ENCODE peak calls at places on chromosomes 7 and 10, in four cellular contexts. R is neural progenitor cell, P is HCT116, W is MM.1S. E is an unnamed sample. For H3K9me3, the result is how much of the 10 kb centered on the place peaks cover.

GRCh38 chr7:152925412-152926147 is 166.0 kb downstream of the ACTR3B start:
- DNase-seq in R (peak), P (no peak), W (no peak), E (no peak)

GRCh38 chr10:72081210-72081609 is 7.1 kb downstream of the SPOCK2 start:
- DNase-seq in R (no peak), P (no peak), W (no peak), E (no peak)

GRCh38 chr10:118943253-118943652 is 86.3 kb upstream of the NANOS1 start:
- DNase-seq in R (no peak), P (no peak), W (no peak), E (no peak)

GRCh38 chr7:106116162-106116704 is 4.1 kb upstream of the SYPL1 start:
- DNase-seq in R (no peak), P (no peak), W (no peak), E (no peak)

GRCh38 chr10:118742787-118743186 is 12.0 kb downstream of the CACUL1 start:
- DNase-seq in R (no peak), P (no peak), W (no peak), E (peak)

GRCh38 chr10:103983367-103983911 is 16.5 kb downstream of the SLK start:
- DNase-seq in R (no peak), P (no peak), W (peak), E (peak)

GRCh38 chr10:70578371-70578947 is 24.1 kb downstream of the PRF1 start:
- DNase-seq in R (no peak), P (peak), W (peak), E (peak)

GRCh38 chr7:30864146-30864545 is 47.5 kb upstream of the AQP1 start:
- DNase-seq in R (peak), P (no peak), W (no peak), E (no peak)

GRCh38 chr7:79822620-79823240 is 311.9 kb upstream of the GNAI1 start:
- DNase-seq in R (no peak), P (no peak), W (no peak), E (no peak)

GRCh38 chr7:23246540-23246939 is at the start of gene GPNMB:
- DNase-seq in R (no peak), P (no peak), W (no peak), E (peak)

GRCh38 chr7:84264341-84264740 is 69.8 kb upstream of the SEMA3A start:
- DNase-seq in R (no peak), P (no peak), W (no peak), E (no peak)

GRCh38 chr10:35394934-35395333 is 58.6 kb downstream of the CCNY start:
- DNase-seq in R (no peak), P (no peak), W (no peak), E (no peak)

GRCh38 chr10:48251525-48252353 is 22.8 kb downstream of the FRMPD2 start:
- DNase-seq in R (no peak), P (no peak), W (no peak), E (no peak)

DNA sequence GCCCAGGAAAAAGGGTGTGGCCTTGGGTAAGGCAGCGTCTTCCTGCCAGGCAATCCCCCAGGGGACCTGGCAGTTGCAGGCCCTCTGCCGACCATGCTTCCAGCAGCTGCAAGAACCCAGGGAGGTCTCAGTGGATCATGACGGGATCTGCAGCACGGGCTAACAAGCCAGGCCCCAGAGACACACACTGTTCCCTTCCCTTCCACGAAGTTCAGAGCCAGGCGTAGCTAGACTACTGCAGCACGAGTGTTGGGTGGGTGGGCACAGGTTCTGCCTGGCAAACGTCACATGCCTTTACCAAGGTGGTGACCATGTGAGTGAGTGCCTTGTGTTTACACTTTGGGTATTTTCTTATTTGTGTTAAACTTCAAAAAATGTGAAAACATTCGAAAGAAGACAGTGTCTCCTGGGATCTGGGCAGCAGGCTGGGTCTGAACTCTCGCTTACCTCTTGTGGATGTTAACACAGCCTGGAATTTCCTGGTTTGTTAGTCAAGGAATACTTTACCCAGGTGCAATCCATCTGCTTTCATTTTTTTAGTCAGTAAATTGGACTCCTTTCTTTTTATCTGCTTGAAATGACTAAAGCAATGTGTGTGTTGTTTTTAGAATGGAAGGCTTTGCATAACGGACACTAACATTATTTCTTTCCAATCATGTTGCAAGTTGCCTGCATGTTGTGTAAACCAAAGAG is 48.2 kb upstream of the VIPR2 start:
- DNase-seq in R (no peak), P (no peak), W (peak), E (no peak)
- H3K9me3 ChIP-seq in R (under half), P (under half), W (under half), E (under half)

GRCh38 chr10:63267414-63268138 is 134.4 kb downstream of the NRBF2 start:
- DNase-seq in R (peak), P (peak), W (peak), E (peak)

GRCh38 chr10:63266337-63267327 is 133.5 kb downstream of the NRBF2 start:
- DNase-seq in R (peak), P (no peak), W (peak), E (peak)

GRCh38 chr10:63264852-63265617 is 131.9 kb downstream of the NRBF2 start:
- DNase-seq in R (peak), P (no peak), W (peak), E (peak)

GRCh38 chr10:63268139-63268797 is 135.1 kb downstream of the NRBF2 start:
- DNase-seq in R (peak), P (no peak), W (peak), E (peak)

DNA sequence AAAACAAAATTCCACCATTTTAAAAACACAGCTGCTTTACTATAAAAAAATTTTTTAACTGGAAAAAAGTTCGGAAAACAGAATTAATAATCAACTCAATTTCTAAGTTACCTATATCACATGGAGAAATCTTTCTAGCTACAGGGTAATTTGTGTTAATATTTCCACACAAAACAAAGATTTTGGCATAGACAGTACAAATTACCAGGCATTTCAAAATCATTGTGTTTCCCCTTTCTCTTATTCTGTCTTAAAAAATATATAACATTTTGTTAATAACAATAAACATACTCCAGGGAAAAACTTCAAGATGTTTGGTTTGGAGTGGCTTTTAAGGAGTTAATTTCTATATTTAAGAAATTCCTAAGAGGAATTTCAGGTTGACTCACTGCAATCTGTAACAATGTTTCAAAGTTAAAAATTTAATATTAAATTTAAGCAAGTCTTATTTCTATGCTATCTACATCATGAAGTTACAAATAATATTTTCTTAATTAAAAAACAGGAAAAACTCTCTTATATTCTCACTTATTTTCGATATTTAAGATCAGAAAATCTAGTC is 132.6 kb downstream of the NRBF2 start:
- DNase-seq in R (no peak), P (no peak), W (no peak), E (peak)
- H3K9ac ChIP-seq in R (peak), P (peak), W (peak), E (peak)

GRCh38 chr10:26507441-26507840 is 69.3 kb downstream of the APBB1IP start:
- DNase-seq in R (no peak), P (no peak), W (no peak), E (peak)
- TF ChIP-seq EZH2phosphoT487 in R (no peak), P (no peak), W (no peak), E (no peak)

GRCh38 chr10:10131984-10132383 is 885.7 kb upstream of the CELF2 start:
- DNase-seq in R (no peak), P (no peak), W (no peak), E (no peak)

GRCh38 chr10:10120671-10121070 is 897.0 kb upstream of the CELF2 start:
- DNase-seq in R (no peak), P (no peak), W (no peak), E (no peak)

GRCh38 chr10:10128387-10128786 is 889.3 kb upstream of the CELF2 start:
- DNase-seq in R (no peak), P (no peak), W (no peak), E (no peak)

DNA sequence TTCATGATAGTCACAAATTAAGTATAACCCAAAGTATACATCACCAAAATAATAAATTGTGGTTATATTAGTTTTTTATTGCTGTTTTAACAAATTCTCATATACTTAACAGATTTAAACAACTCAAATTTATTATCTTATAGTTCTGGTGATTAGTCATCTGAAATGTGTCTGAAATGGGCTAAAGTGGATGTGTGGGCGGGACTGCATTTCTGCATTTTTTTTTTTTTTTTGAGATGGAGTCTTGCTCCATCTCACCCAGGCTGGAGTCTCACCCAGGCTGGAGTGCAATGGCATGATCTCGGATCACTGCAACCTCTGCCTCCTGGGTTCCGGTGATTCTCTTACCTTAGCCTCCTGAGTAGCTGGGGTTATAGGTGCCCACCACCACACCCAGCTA is 891.4 kb upstream of the CELF2 start:
- DNase-seq in R (no peak), P (no peak), W (no peak), E (peak)
- H3K9me3 ChIP-seq in R (under half), P (under half), W (under half), E (under half)

GRCh38 chr7:3107889-3108570 is 64.4 kb upstream of the CARD11 start:
- DNase-seq in R (no peak), P (no peak), W (no peak), E (no peak)

GRCh38 chr7:3109516-3109915 is 65.8 kb upstream of the CARD11 start:
- DNase-seq in R (no peak), P (no peak), W (no peak), E (no peak)

GRCh38 chr7:3106353-3106752 is 62.7 kb upstream of the CARD11 start:
- DNase-seq in R (no peak), P (no peak), W (no peak), E (no peak)

GRCh38 chr7:3105856-3106255 is 62.2 kb upstream of the CARD11 start:
- DNase-seq in R (no peak), P (no peak), W (no peak), E (no peak)

DNA sequence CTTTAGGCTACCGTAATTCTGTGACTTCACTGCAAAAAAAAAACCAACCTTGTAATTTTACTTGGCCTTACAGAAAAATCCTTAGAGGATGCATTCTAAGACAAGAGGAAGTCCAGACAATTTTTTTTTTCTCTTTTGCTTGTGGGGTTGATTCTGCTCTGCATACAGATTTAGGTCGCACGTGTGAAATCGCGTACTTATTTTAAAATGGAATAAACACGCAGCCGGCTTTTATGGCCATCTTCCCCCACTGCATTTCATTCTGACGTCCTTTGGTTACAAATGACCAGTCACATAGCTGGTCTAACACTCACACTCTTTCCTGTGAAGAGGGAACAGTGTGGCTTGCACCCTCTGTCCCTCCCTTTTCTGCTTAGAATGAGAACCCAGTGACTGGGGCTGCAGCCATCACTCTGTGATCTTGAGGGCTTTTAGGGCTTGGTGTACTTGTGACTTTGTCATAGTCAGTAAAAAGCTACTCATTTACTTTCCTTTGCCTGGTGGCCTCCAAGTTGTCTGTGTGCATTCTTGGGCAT is 63.6 kb upstream of the CARD11 start:
- DNase-seq in R (no peak), P (no peak), W (no peak), E (no peak)
- H3K9ac ChIP-seq in R (no peak), P (no peak), W (no peak), E (no peak)

GRCh38 chr10:122144199-122144598 is 126.9 kb upstream of the BTBD16 start:
- DNase-seq in R (no peak), P (no peak), W (no peak), E (no peak)

GRCh38 chr10:122145113-122145512 is 126.0 kb upstream of the BTBD16 start:
- DNase-seq in R (no peak), P (no peak), W (no peak), E (no peak)

GRCh38 chr10:122142652-122143237 is 128.4 kb upstream of the BTBD16 start:
- DNase-seq in R (peak), P (no peak), W (no peak), E (no peak)

GRCh38 chr10:122141821-122142651 is 129.1 kb upstream of the BTBD16 start:
- DNase-seq in R (no peak), P (no peak), W (no peak), E (peak)

GRCh38 chr10:122143238-122143841 is 127.8 kb upstream of the BTBD16 start:
- DNase-seq in R (no peak), P (no peak), W (no peak), E (no peak)
- TF ChIP-seq EZH2phosphoT487 in R (no peak), P (no peak), W (no peak), E (no peak)

GRCh38 chr10:112821663-112822062 is 128.4 kb upstream of the TCF7L2 start:
- DNase-seq in R (no peak), P (no peak), W (no peak), E (no peak)

GRCh38 chr10:112821042-112821441 is 129.0 kb upstream of the TCF7L2 start:
- DNase-seq in R (no peak), P (no peak), W (no peak), E (no peak)

GRCh38 chr10:112818381-112818780 is 131.7 kb upstream of the TCF7L2 start:
- DNase-seq in R (no peak), P (no peak), W (no peak), E (no peak)

GRCh38 chr10:112820320-112820719 is 129.7 kb upstream of the TCF7L2 start:
- DNase-seq in R (no peak), P (no peak), W (no peak), E (no peak)

DNA sequence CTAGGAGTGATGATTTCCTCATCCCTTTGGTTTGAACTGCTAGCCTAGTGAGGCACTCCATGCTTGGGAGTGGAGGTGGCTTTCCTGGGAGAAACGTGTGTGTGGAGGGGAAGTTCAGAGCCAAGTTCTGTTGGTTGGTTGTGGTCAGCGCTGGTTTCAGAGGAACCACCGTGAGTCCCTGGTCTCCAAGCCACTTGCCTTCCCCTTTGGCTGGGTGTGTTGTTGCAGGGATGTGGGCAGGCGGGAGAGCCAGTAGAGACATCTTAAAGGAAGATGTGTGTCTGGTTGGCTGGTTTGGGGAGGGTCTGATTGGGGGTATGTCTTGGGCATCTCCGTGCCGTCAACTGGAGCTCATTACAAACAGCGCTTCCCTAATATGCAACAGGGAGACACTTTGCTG is 130.8 kb upstream of the TCF7L2 start:
- DNase-seq in R (no peak), P (no peak), W (no peak), E (no peak)
- H3K9me3 ChIP-seq in R (under half), P (under half), W (under half), E (under half)

GRCh38 chr7:71261066-71261465 is 129.1 kb downstream of the GALNT17 start:
- DNase-seq in R (no peak), P (no peak), W (no peak), E (no peak)
- H3K9ac ChIP-seq in R (no peak), P (no peak), W (no peak), E (no peak)

GRCh38 chr7:17532861-17533404 is 234.5 kb downstream of the AHR start:
- DNase-seq in R (no peak), P (peak), W (no peak), E (peak)
- TF ChIP-seq EZH2phosphoT487 in R (no peak), P (no peak), W (no peak), E (no peak)

DNA sequence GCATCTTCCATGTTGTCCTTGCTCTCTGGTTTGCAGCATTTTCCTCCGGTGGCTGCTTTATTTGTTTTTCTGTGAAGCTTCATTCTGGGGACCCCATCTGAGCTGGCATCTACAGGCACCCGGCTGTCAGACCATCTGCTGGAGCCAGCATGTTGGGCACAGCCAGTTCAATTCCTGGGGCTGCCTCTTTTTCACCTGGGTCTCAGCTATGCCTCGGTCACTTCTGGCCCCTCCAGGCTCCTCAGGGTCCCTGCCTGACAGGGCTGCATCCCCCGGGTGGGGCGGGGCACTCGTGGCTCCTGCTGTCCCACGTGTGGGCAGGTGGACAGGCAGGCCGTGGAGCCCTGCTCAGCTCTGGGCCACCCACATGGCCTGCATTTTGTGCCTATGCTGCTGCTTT is 8.1 kb downstream of the SCART1 start:
- DNase-seq in R (no peak), P (no peak), W (no peak), E (no peak)
- H3K9me3 ChIP-seq in R (under half), P (under half), W (under half), E (under half)

E was measured in GM23248.